ENCODE peak calls at places on chromosomes 16 and 17, in ten cellular contexts. W is right atrium auricular region; R is GM13976; G is activated B cell treated with CpG ODN at 0.5 μM for 24 hours; V is CD4-positive, alpha-beta T cell; A is body of pancreas; B is epithelial cell of proximal tubule; J is thoracic aorta; C is A549; P is endodermal cell. D is an unnamed sample.
A peak's percentile ranks its signal among the peaks of the same experiment; 100 is the strongest.

GRCh38 chr16:1265826-1266225 is 10.0 kb downstream of the TPSD1 start:
- DNase-seq in W (no peak), R (no peak), G (no peak), V (no peak), A (no peak), B (no peak), J (no peak), C (no peak), P (no peak), D (no peak)

GRCh38 chr17:45702666-45703266 is 81.4 kb upstream of the CRHR1 start:
- DNase-seq in W (no peak), R (no peak), G (no peak), V (no peak), A (no peak), B (no peak), J (no peak), C (no peak), P (peak; percentile 71), D (no peak)

GRCh38 chr17:21090889-21091618 is 35.7 kb upstream of the DHRS7B start:
- DNase-seq in W (no peak), R (no peak), G (no peak), V (no peak), A (no peak), B (no peak), J (no peak), C (no peak), P (no peak), D (no peak)

GRCh38 chr16:49473131-49473530 is 99.5 kb downstream of the C16orf78 start:
- DNase-seq in W (no peak), R (no peak), G (no peak), V (no peak), A (no peak), B (no peak), J (no peak), C (no peak), P (peak; percentile 21), D (no peak)

GRCh38 chr16:19094542-19095365 is 19.0 kb upstream of the ITPRIPL2 start:
- DNase-seq in W (no peak), R (no peak), G (no peak), V (no peak), A (peak; percentile 75), B (no peak), J (no peak), C (no peak), P (peak; percentile 30), D (no peak)

GRCh38 chr16:27485126-27485525 is 64.6 kb downstream of the GTF3C1 start:
- DNase-seq in W (no peak), R (no peak), G (no peak), V (no peak), A (no peak), B (no peak), J (no peak), C (no peak), P (no peak), D (no peak)

GRCh38 chr17:17494499-17495447 is 1.4 kb downstream of the RASD1 start:
- DNase-seq in W (peak; percentile 75), R (no peak), G (no peak), V (no peak), A (peak; percentile 51), B (no peak), J (no peak), C (no peak), P (peak; percentile 91), D (peak; percentile 39)

GRCh38 chr17:40341808-40342574 is 22.5 kb downstream of the GJD3 start:
- DNase-seq in W (peak; percentile 88), R (peak; percentile 64), G (no peak), V (no peak), A (peak; percentile 79), B (no peak), J (no peak), C (peak; percentile 89), P (peak; percentile 96), D (peak; percentile 74)

GRCh38 chr16:35208001-35208935 is 1748.9 kb downstream of the TP53TG3F start:
- DNase-seq in W (no peak), R (no peak), G (no peak), V (no peak), A (no peak), B (no peak), J (no peak), C (no peak), P (no peak), D (no peak)

GRCh38 chr17:38741853-38742421 is 6.2 kb downstream of the PCGF2 start:
- DNase-seq in W (no peak), R (no peak), G (no peak), V (no peak), A (peak; percentile 95), B (no peak), J (no peak), C (no peak), P (no peak), D (no peak)

GRCh38 chr16:19294156-19294649 is 8.7 kb downstream of the CLEC19A start:
- DNase-seq in W (peak; percentile 73), R (peak; percentile 69), G (peak; percentile 18), V (no peak), A (peak; percentile 28), B (no peak), J (no peak), C (no peak), P (no peak), D (no peak)

GRCh38 chr17:47803201-47803600 is 18.4 kb downstream of the OSBPL7 start:
- DNase-seq in W (no peak), R (no peak), G (no peak), V (no peak), A (no peak), B (no peak), J (no peak), C (no peak), P (peak; percentile 35), D (no peak)

GRCh38 chr17:16255481-16255901 is 38.5 kb downstream of the PIGL start:
- DNase-seq in W (peak; percentile 61), R (no peak), G (no peak), V (no peak), A (peak; percentile 88), B (no peak), J (peak; percentile 15), C (no peak), P (peak; percentile 72), D (no peak)

GRCh38 chr16:86065711-86066110 is 166.7 kb downstream of the IRF8 start:
- DNase-seq in W (no peak), R (no peak), G (no peak), V (no peak), A (no peak), B (no peak), J (no peak), C (no peak), P (no peak), D (no peak)

DNA sequence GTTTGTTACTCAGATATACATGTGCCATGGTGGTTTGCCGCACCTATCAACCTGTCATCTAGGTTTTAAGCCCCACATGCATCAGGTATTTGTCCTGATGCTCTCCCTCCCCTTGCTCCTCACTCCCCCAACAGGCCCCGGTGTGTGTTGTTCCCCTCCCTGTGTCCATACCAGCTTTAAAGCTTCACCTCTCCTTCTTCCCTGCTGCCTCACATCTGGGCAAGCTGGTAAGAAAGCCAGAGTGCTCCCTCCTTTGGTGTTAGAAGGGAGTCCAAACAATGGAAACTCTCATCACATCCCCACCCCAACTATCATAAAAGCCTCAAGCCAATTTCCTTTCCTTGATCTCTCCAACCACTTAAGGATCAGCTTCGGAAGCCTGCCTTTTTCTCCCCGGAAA is 1115.6 kb upstream of the GOT2 start:
- DNase-seq in W (no peak), R (no peak), G (no peak), V (no peak), A (no peak), B (no peak), J (no peak), C (no peak), P (peak; percentile 69), D (no peak)
- TF ChIP-seq CTCF in W (no peak), R (no peak), G (no peak), V (no peak), A (no peak), B (no peak), J (no peak), C (no peak), P (peak; percentile 63), D (no peak)

DNA sequence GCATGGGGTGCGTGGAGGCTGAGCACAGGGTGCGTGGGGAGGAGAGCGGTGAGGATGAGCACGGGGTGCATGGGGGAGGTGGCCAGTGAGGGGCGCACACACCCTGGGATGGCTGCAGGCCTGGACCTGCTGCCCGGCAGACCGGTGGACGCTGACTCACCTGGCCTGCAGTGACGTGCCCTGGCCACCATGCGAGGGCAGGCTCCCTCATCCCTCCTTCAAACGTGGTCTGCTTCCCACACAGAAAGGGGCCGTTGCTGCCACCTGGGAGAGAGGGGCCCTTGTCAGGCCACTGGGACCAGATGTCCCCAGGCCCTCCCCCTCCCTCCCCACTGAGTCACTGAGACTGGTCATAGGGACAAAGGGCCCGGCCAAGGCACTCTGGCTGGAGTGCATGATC is 20.1 kb upstream of the APRT start:
- DNase-seq in W (no peak), R (no peak), G (no peak), V (no peak), A (no peak), B (no peak), J (no peak), C (no peak), P (no peak), D (no peak)
- TF ChIP-seq CTCF in W (no peak), R (no peak), G (no peak), V (no peak), A (no peak), B (no peak), J (no peak), C (no peak), P (peak; percentile 40), D (peak; percentile 23)

DNA sequence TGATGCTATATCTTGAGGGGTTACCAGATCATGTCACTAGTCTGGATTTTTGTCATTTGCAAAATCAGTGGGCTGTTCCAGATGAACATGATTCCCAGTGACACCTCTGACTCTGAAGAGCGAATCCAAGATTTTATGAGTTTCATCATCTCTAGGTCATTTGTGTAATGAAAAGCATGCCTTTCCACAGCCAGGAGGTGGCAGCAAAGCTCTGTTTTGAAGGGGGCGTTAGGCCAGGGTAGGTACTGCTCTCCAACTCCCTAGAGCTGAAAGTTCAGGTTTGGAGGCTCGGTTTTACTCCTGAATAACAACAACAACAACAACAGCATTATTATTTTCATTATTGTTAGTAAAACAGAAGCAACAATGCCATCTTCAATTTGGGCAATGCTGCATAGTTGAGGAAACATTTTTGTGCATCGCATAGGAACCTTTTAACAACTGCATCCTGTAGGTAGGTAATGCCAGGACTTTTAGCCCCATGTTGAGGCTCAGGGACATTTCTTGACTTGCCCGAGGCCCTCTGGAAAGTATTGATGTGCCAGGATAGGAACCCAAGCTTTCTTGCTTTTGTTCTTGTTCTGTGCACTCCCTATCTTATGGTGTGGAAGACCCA is 77.0 kb downstream of the MYH13 start:
- DNase-seq in W (no peak), R (peak; percentile 63), G (no peak), V (no peak), A (peak; percentile 34), B (no peak), J (no peak), C (peak; percentile 69), P (peak; percentile 94), D (peak; percentile 58)
- TF ChIP-seq CTCF in W (peak; percentile 73), R (peak; percentile 65), G (no peak), V (peak; percentile 12), A (peak; percentile 53), B (peak; percentile 66), J (peak; percentile 18), C (peak; percentile 62), P (peak; percentile 86), D (peak; percentile 83)

DNA sequence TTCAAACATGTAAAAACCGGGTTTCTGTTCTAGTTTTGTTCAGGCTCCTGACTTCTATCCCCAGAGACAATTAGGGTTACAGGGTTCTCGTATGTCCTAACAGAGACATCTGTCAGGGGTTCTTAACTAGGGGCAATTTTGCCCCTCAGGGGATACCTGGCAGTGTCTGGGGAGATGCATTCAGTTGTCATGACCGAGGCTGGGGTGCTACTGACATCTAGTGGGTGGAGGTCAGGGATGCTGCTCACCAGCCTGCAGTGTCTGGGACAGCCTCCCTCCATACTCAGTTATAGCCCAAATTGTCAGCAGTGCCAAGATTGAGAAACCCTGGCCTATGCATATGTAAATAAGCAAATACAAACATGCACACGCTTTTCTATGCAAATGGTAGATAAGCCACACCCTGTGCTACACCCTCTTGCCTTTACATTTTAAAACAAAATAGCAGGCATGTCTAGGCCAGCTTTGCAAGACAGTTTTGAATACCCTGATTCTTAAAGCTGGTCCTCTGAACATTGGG is 37.4 kb downstream of the CLEC16A start:
- DNase-seq in W (no peak), R (peak; percentile 70), G (peak; percentile 64), V (no peak), A (no peak), B (no peak), J (no peak), C (peak; percentile 21), P (peak; percentile 85), D (no peak)
- TF ChIP-seq CTCF in W (no peak), R (peak; percentile 80), G (no peak), V (no peak), A (no peak), B (peak; percentile 46), J (no peak), C (peak; percentile 31), P (peak; percentile 72), D (peak; percentile 17)

D was measured in progenitor cell of endocrine pancreas.